ENCODE peak calls at places on chromosome 7, in four cellular contexts. One of them, this sample, is unnamed.

GRCh38 chr7:66505531-66506451 is 122.9 kb upstream of the KCTD7 start:
- DNase-seq in hepatocyte: no peak
- DNase-seq in upper lobe of right lung: no peak
- DNase-seq in IMR-90: no peak
- DNase-seq in this sample: peak; percentile 51

GRCh38 chr7:90211391-90212148 is at the start of gene STEAP2:
- DNase-seq in hepatocyte: peak; percentile 95
- DNase-seq in IMR-90: peak; percentile 85
- DNase-seq in upper lobe of right lung: peak; percentile 91
- DNase-seq in this sample: peak; percentile 87

GRCh38 chr7:28301148-28301641 is 111.1 kb upstream of the CREB5 start:
- DNase-seq in upper lobe of right lung: peak; percentile 69
- DNase-seq in IMR-90: peak; percentile 51
- DNase-seq in hepatocyte: no peak
- DNase-seq in this sample: peak; percentile 56

GRCh38 chr7:26279405-26279804 is 12.3 kb upstream of the SNX10 start:
- DNase-seq in upper lobe of right lung: no peak
- DNase-seq in IMR-90: no peak
- DNase-seq in hepatocyte: no peak
- DNase-seq in this sample: no peak

GRCh38 chr7:10802011-10802410 is 171.7 kb upstream of the PHF14 start:
- DNase-seq in hepatocyte: no peak
- DNase-seq in upper lobe of right lung: no peak
- DNase-seq in IMR-90: no peak
- DNase-seq in this sample: no peak

GRCh38 chr7:97187067-97187466 is 69.6 kb downstream of the SDHAF3 start:
- DNase-seq in upper lobe of right lung: no peak
- DNase-seq in hepatocyte: no peak
- DNase-seq in IMR-90: peak; percentile 61
- DNase-seq in this sample: no peak

GRCh38 chr7:22801907-22802306 is 20.7 kb downstream of the TOMM7 start:
- DNase-seq in IMR-90: no peak
- DNase-seq in hepatocyte: peak; percentile 14
- DNase-seq in upper lobe of right lung: no peak
- DNase-seq in this sample: no peak

GRCh38 chr7:150801242-150801945 is 825 bp downstream of the TMEM176A start:
- DNase-seq in IMR-90: no peak
- DNase-seq in hepatocyte: no peak
- DNase-seq in upper lobe of right lung: no peak
- DNase-seq in this sample: no peak

GRCh38 chr7:1854521-1855395 is 184.7 kb downstream of the ELFN1 start:
- DNase-seq in IMR-90: no peak
- DNase-seq in hepatocyte: no peak
- DNase-seq in upper lobe of right lung: peak; percentile 59
- DNase-seq in this sample: peak; percentile 44

GRCh38 chr7:70587739-70588138 is 544.2 kb upstream of the GALNT17 start:
- DNase-seq in upper lobe of right lung: no peak
- DNase-seq in hepatocyte: no peak
- DNase-seq in IMR-90: no peak
- DNase-seq in this sample: no peak

GRCh38 chr7:36278069-36278766 is 111.4 kb upstream of the ANLN start:
- DNase-seq in upper lobe of right lung: no peak
- DNase-seq in hepatocyte: no peak
- DNase-seq in IMR-90: no peak
- DNase-seq in this sample: no peak

GRCh38 chr7:81260152-81260551 is 341.3 kb upstream of the SEMA3C start:
- DNase-seq in IMR-90: peak; percentile 7
- DNase-seq in hepatocyte: no peak
- DNase-seq in upper lobe of right lung: no peak
- DNase-seq in this sample: no peak

GRCh38 chr7:114689391-114689790 is 232.5 kb upstream of the MDFIC start:
- DNase-seq in hepatocyte: no peak
- DNase-seq in IMR-90: no peak
- DNase-seq in upper lobe of right lung: no peak
- DNase-seq in this sample: no peak

GRCh38 chr7:100472854-100473499 is 6.0 kb downstream of the TSC22D4 start:
- DNase-seq in IMR-90: peak; percentile 60
- DNase-seq in upper lobe of right lung: no peak
- DNase-seq in hepatocyte: no peak
- DNase-seq in this sample: no peak

GRCh38 chr7:88789480-88790064 is 6.0 kb downstream of the TEX47 start:
- DNase-seq in upper lobe of right lung: no peak
- DNase-seq in IMR-90: peak; percentile 2
- DNase-seq in hepatocyte: peak; percentile 30
- DNase-seq in this sample: no peak

GRCh38 chr7:70634071-70634470 is 497.9 kb upstream of the GALNT17 start:
- DNase-seq in upper lobe of right lung: no peak
- DNase-seq in IMR-90: no peak
- DNase-seq in hepatocyte: no peak
- DNase-seq in this sample: no peak

GRCh38 chr7:36406156-36406555 is 16.5 kb downstream of the ANLN start:
- DNase-seq in upper lobe of right lung: no peak
- DNase-seq in IMR-90: no peak
- DNase-seq in hepatocyte: no peak
- DNase-seq in this sample: no peak

GRCh38 chr7:79282882-79283602 is 170.4 kb downstream of the MAGI2 start:
- DNase-seq in upper lobe of right lung: no peak
- DNase-seq in IMR-90: peak; percentile 91
- DNase-seq in hepatocyte: no peak
- DNase-seq in this sample: no peak

GRCh38 chr7:80453699-80454340 is 58.0 kb downstream of the GNAT3 start:
- DNase-seq in IMR-90: peak; percentile 56
- DNase-seq in upper lobe of right lung: no peak
- DNase-seq in hepatocyte: peak; percentile 29
- DNase-seq in this sample: no peak

GRCh38 chr7:148962823-148963582 is 65.3 kb downstream of the PDIA4 start:
- DNase-seq in IMR-90: peak; percentile 67
- DNase-seq in hepatocyte: peak; percentile 78
- DNase-seq in upper lobe of right lung: peak; percentile 76
- DNase-seq in this sample: peak; percentile 68

GRCh38 chr7:74527842-74528241 is 74.1 kb downstream of the GTF2IRD1 start:
- DNase-seq in IMR-90: no peak
- DNase-seq in hepatocyte: no peak
- DNase-seq in upper lobe of right lung: no peak
- DNase-seq in this sample: no peak

GRCh38 chr7:121545418-121545817 is 149.3 kb upstream of the FAM3C start:
- DNase-seq in hepatocyte: no peak
- DNase-seq in IMR-90: no peak
- DNase-seq in upper lobe of right lung: no peak
- DNase-seq in this sample: no peak

GRCh38 chr7:143375298-143376034 is 5.7 kb upstream of the ZYX start:
- DNase-seq in upper lobe of right lung: no peak
- DNase-seq in hepatocyte: no peak
- DNase-seq in IMR-90: no peak
- DNase-seq in this sample: no peak

GRCh38 chr7:102943425-102944169 is 30.8 kb downstream of the LRRC17 start:
- DNase-seq in upper lobe of right lung: no peak
- DNase-seq in hepatocyte: no peak
- DNase-seq in IMR-90: no peak
- DNase-seq in this sample: no peak

GRCh38 chr7:24703296-24703695 is 54.0 kb downstream of the GSDME start:
- DNase-seq in IMR-90: no peak
- DNase-seq in upper lobe of right lung: no peak
- DNase-seq in hepatocyte: no peak
- DNase-seq in this sample: no peak

GRCh38 chr7:1666251-1666778 is 3.8 kb upstream of the ELFN1 start:
- DNase-seq in hepatocyte: peak; percentile 34
- DNase-seq in upper lobe of right lung: peak; percentile 64
- DNase-seq in IMR-90: no peak
- DNase-seq in this sample: peak; percentile 39

GRCh38 chr7:137978464-137979237 is 23.2 kb downstream of the CREB3L2 start:
- DNase-seq in IMR-90: peak; percentile 100
- DNase-seq in hepatocyte: no peak
- DNase-seq in upper lobe of right lung: no peak
- DNase-seq in this sample: no peak

GRCh38 chr7:30975257-30975899 is 11.6 kb downstream of the GHRHR start:
- DNase-seq in IMR-90: no peak
- DNase-seq in hepatocyte: no peak
- DNase-seq in upper lobe of right lung: no peak
- DNase-seq in this sample: no peak

GRCh38 chr7:2979276-2979675 is 64.4 kb downstream of the CARD11 start:
- DNase-seq in hepatocyte: no peak
- DNase-seq in upper lobe of right lung: peak; percentile 31
- DNase-seq in IMR-90: no peak
- DNase-seq in this sample: no peak

GRCh38 chr7:21108182-21108581 is 319.7 kb upstream of the SP4 start:
- DNase-seq in upper lobe of right lung: no peak
- DNase-seq in IMR-90: no peak
- DNase-seq in hepatocyte: peak; percentile 41
- DNase-seq in this sample: no peak

GRCh38 chr7:105136221-105136620 is 122.2 kb downstream of the KMT2E start:
- DNase-seq in upper lobe of right lung: no peak
- DNase-seq in hepatocyte: peak; percentile 27
- DNase-seq in IMR-90: no peak
- DNase-seq in this sample: no peak

GRCh38 chr7:80440908-80441307 is 71.0 kb downstream of the GNAT3 start:
- DNase-seq in hepatocyte: no peak
- DNase-seq in upper lobe of right lung: no peak
- DNase-seq in IMR-90: peak; percentile 62
- DNase-seq in this sample: no peak

GRCh38 chr7:141184532-141185190 is 110.8 kb downstream of the TMEM178B start:
- DNase-seq in hepatocyte: no peak
- DNase-seq in upper lobe of right lung: no peak
- DNase-seq in IMR-90: no peak
- DNase-seq in this sample: no peak

GRCh38 chr7:104185346-104185745 is 22.5 kb downstream of the ORC5 start:
- DNase-seq in hepatocyte: no peak
- DNase-seq in upper lobe of right lung: no peak
- DNase-seq in IMR-90: no peak
- DNase-seq in this sample: no peak

GRCh38 chr7:159272739-159273138 is 128.1 kb upstream of the VIPR2 start:
- DNase-seq in IMR-90: no peak
- DNase-seq in hepatocyte: no peak
- DNase-seq in upper lobe of right lung: no peak
- DNase-seq in this sample: no peak
- H3K9me3 ChIP-seq in IMR-90: peaks cover 23% of the 10 kb centered on the region
- H3K9me3 ChIP-seq in hepatocyte: peaks cover 14% of the 10 kb centered on the region
- H3K9me3 ChIP-seq in upper lobe of right lung: peaks cover 6% of the 10 kb centered on the region
- H3K9me3 ChIP-seq in this sample: peaks cover 17% of the 10 kb centered on the region

GRCh38 chr7:130996841-130997231 is 262.8 kb upstream of the KLF14 start:
- DNase-seq in IMR-90: peak; percentile 61
- DNase-seq in hepatocyte: peak; percentile 71
- DNase-seq in upper lobe of right lung: no peak
- DNase-seq in this sample: peak; percentile 56

GRCh38 chr7:130994378-130995115 is 260.5 kb upstream of the KLF14 start:
- DNase-seq in IMR-90: no peak
- DNase-seq in hepatocyte: peak; percentile 16
- DNase-seq in upper lobe of right lung: no peak
- DNase-seq in this sample: no peak

GRCh38 chr7:130993671-130994365 is 259.8 kb upstream of the KLF14 start:
- DNase-seq in upper lobe of right lung: no peak
- DNase-seq in IMR-90: no peak
- DNase-seq in hepatocyte: no peak
- DNase-seq in this sample: no peak

GRCh38 chr7:130996205-130996840 is 262.3 kb upstream of the KLF14 start:
- DNase-seq in hepatocyte: no peak
- DNase-seq in IMR-90: no peak
- DNase-seq in upper lobe of right lung: no peak
- DNase-seq in this sample: no peak

DNA sequence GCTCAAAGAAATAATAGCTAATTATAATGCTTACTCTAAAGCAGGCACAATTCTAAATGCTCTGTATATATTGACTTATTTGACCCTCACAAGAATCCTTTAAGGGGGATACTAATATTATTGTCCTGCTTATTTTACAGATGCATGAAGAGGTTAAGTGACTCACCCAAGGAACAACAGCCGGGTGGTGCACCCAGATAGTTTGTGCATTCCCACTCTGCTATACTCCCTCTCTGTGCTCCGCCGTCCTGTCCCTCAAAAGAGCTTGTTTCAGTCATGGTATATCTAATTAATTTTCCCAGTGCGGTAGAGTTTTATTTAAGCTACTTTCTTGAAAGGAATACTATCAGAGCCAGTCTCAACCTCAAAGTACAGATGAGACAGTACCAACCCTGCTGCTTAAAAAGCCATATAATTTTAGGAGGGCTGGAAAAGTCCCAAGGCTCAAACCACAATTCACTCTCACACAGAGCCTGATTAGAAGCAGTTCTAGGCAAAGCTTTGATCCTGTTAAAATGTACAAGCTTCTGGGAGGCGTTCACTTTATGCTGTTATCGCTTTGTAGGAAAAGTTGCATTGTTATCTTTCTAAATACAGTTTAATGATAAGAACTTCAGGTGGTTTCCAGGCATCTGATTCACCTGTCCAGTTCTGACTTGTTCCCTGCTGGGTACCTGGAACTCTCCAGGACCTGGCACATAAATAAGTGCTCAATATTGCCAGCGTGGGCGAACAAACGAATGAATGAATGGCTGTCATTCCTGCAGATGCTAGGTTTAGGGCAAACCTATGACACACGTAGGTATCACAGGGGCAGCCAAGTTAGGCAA is 261.5 kb upstream of the KLF14 start:
- DNase-seq in hepatocyte: peak; percentile 22
- DNase-seq in upper lobe of right lung: no peak
- DNase-seq in IMR-90: no peak
- DNase-seq in this sample: no peak
- H3K4me1 ChIP-seq in hepatocyte: peaks cover 31% of the 10 kb centered on the region
- H3K4me1 ChIP-seq in upper lobe of right lung: peaks cover 76% of the 10 kb centered on the region
- H3K4me1 ChIP-seq in IMR-90: peaks cover 15% of the 10 kb centered on the region
- H3K4me1 ChIP-seq in this sample: peaks cover 87% of the 10 kb centered on the region

GRCh38 chr7:134084488-134085144 is 42.5 kb upstream of the LRGUK start:
- DNase-seq in IMR-90: no peak
- DNase-seq in upper lobe of right lung: no peak
- DNase-seq in hepatocyte: no peak
- DNase-seq in this sample: no peak

GRCh38 chr7:134086998-134087735 is 40.0 kb upstream of the LRGUK start:
- DNase-seq in hepatocyte: no peak
- DNase-seq in upper lobe of right lung: no peak
- DNase-seq in IMR-90: no peak
- DNase-seq in this sample: no peak

GRCh38 chr7:134089446-134089845 is 37.7 kb upstream of the LRGUK start:
- DNase-seq in hepatocyte: no peak
- DNase-seq in upper lobe of right lung: no peak
- DNase-seq in IMR-90: no peak
- DNase-seq in this sample: no peak

GRCh38 chr7:134085315-134085714 is 41.8 kb upstream of the LRGUK start:
- DNase-seq in IMR-90: no peak
- DNase-seq in hepatocyte: no peak
- DNase-seq in upper lobe of right lung: no peak
- DNase-seq in this sample: no peak

GRCh38 chr7:134088199-134088598 is 38.9 kb upstream of the LRGUK start:
- DNase-seq in hepatocyte: no peak
- DNase-seq in upper lobe of right lung: no peak
- DNase-seq in IMR-90: no peak
- DNase-seq in this sample: no peak
- H3K9me3 ChIP-seq in hepatocyte: peaks cover 29% of the 10 kb centered on the region
- H3K9me3 ChIP-seq in upper lobe of right lung: peaks cover 9% of the 10 kb centered on the region
- H3K9me3 ChIP-seq in IMR-90: peaks cover 7% of the 10 kb centered on the region
- H3K9me3 ChIP-seq in this sample: peaks cover 18% of the 10 kb centered on the region

GRCh38 chr7:12007591-12007990 is 175.6 kb upstream of the THSD7A start:
- DNase-seq in hepatocyte: no peak
- DNase-seq in IMR-90: no peak
- DNase-seq in upper lobe of right lung: no peak
- DNase-seq in this sample: no peak

GRCh38 chr7:12004547-12004946 is 172.5 kb upstream of the THSD7A start:
- DNase-seq in upper lobe of right lung: no peak
- DNase-seq in hepatocyte: no peak
- DNase-seq in IMR-90: no peak
- DNase-seq in this sample: no peak

GRCh38 chr7:12002428-12002827 is 170.4 kb upstream of the THSD7A start:
- DNase-seq in IMR-90: no peak
- DNase-seq in upper lobe of right lung: no peak
- DNase-seq in hepatocyte: no peak
- DNase-seq in this sample: no peak
- H3K4me1 ChIP-seq in IMR-90: no peaks in the 10 kb centered on the region
- H3K4me1 ChIP-seq in upper lobe of right lung: no peaks in the 10 kb centered on the region
- H3K4me1 ChIP-seq in hepatocyte: no peaks in the 10 kb centered on the region
- H3K4me1 ChIP-seq in this sample: no peaks in the 10 kb centered on the region